ENCODE peak calls at places on chromosomes 16 and 17, in ten cellular contexts. Z, N, P, S, R, D, V, Y, J and T are unnamed samples.

GRCh38 chr17:73646409-73647305 is 2.4 kb upstream of the SDK2 start:
- DNase-seq in Z (no peak), N (peak; percentile 12), P (no peak), S (no peak), R (peak; percentile 49), D (peak; percentile 70), V (no peak), Y (no peak), J (peak; percentile 69), T (peak; percentile 25)

GRCh38 chr17:45147102-45147580 is 1.1 kb upstream of the HEXIM1 start:
- DNase-seq in Z (peak; percentile 40), N (peak; percentile 92), P (no peak), S (peak; percentile 75), R (peak; percentile 81), D (peak; percentile 95), V (no peak), Y (no peak), J (peak; percentile 87), T (peak; percentile 77)

GRCh38 chr17:28760987-28761562 is 17.3 kb downstream of the TRAF4 start:
- DNase-seq in Z (peak; percentile 57), N (peak; percentile 25), P (no peak), S (peak; percentile 63), R (no peak), D (no peak), V (no peak), Y (no peak), J (no peak), T (no peak)

GRCh38 chr16:30927789-30928378 is 4.5 kb downstream of the FBXL19 start:
- DNase-seq in Z (no peak), N (peak; percentile 63), P (no peak), S (peak; percentile 23), R (peak; percentile 58), D (peak; percentile 90), V (no peak), Y (peak; percentile 90), J (peak; percentile 66), T (peak; percentile 67)

GRCh38 chr17:73901661-73902415 is 257.6 kb upstream of the SDK2 start:
- DNase-seq in Z (no peak), N (no peak), P (no peak), S (no peak), R (peak; percentile 55), D (peak; percentile 86), V (no peak), Y (peak; percentile 33), J (peak; percentile 25), T (no peak)

GRCh38 chr17:37182786-37183185 is 193.0 kb upstream of the C17orf78 start:
- DNase-seq in Z (no peak), N (no peak), P (no peak), S (no peak), R (no peak), D (no peak), V (no peak), Y (no peak), J (no peak), T (no peak)

GRCh38 chr17:7982666-7983065 is 19.7 kb upstream of the GUCY2D start:
- DNase-seq in Z (peak; percentile 58), N (no peak), P (no peak), S (peak; percentile 49), R (no peak), D (peak; percentile 72), V (no peak), Y (no peak), J (no peak), T (no peak)

GRCh38 chr17:83192161-83192788 is 112.9 kb downstream of the METRNL start:
- DNase-seq in Z (peak; percentile 33), N (no peak), P (no peak), S (peak; percentile 50), R (no peak), D (peak; percentile 91), V (no peak), Y (peak; percentile 45), J (no peak), T (no peak)

GRCh38 chr17:76142044-76143041 is 1.3 kb upstream of the FOXJ1 start:
- DNase-seq in Z (no peak), N (no peak), P (no peak), S (no peak), R (no peak), D (no peak), V (no peak), Y (no peak), J (no peak), T (no peak)

GRCh38 chr16:87490091-87490798 is 2.6 kb downstream of the ZCCHC14 start:
- DNase-seq in Z (no peak), N (no peak), P (no peak), S (peak; percentile 39), R (no peak), D (no peak), V (no peak), Y (peak; percentile 28), J (no peak), T (no peak)

GRCh38 chr17:41223821-41224220 is 2.6 kb upstream of the KRTAP9-2 start:
- DNase-seq in Z (no peak), N (no peak), P (no peak), S (no peak), R (no peak), D (no peak), V (no peak), Y (no peak), J (no peak), T (no peak)

GRCh38 chr16:12833939-12834338 is 30.3 kb upstream of the CPPED1 start:
- DNase-seq in Z (peak; percentile 20), N (no peak), P (no peak), S (no peak), R (no peak), D (no peak), V (no peak), Y (no peak), J (no peak), T (no peak)

GRCh38 chr17:1588781-1589585 is 26.4 kb upstream of the PITPNA start:
- DNase-seq in Z (no peak), N (no peak), P (no peak), S (peak; percentile 50), R (no peak), D (no peak), V (no peak), Y (no peak), J (no peak), T (peak; percentile 19)

GRCh38 chr17:57242148-57242547 is 14.2 kb upstream of the MSI2 start:
- DNase-seq in Z (no peak), N (no peak), P (no peak), S (no peak), R (no peak), D (no peak), V (no peak), Y (peak; percentile 67), J (no peak), T (no peak)

GRCh38 chr17:31564883-31565297 is 173.4 kb downstream of the RAB11FIP4 start:
- DNase-seq in Z (no peak), N (no peak), P (no peak), S (no peak), R (no peak), D (no peak), V (no peak), Y (no peak), J (no peak), T (no peak)

DNA sequence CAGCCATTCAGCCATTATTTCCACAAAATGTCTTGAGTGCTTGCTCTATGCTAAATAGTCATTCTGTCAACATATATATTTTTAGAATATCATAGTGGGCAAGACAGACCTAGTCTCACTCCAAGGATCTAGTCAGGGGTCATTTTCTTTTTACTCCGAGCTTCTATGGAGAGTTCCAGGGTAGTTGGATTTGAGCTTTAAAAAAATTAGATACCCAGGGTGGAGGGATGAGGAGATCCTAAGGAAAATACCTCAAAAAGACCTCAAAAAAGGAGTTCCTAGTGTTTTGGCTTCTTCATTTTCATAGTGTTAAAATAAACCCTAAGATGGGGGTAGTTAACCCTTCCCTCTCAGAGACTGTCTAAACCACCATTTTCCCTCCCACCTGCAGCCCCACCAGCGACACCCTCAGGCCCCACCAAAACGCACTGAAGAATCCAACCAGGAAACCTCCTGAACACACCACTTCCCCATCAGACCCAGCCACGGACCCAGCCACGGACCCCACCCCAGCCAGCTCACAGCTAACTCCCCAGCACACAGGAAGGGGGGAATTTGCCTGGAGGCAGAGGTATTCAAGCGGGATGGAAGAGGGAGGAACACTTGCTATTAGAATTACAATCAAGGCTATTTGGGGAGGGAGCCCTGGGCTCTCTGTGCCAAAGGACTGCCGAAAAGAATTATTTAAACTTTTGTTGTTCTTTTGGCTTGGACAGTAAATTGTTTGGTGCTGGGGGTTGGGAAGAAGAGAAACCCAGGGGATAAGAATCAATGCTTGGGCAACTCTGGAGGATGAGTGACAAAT is 2.2 kb downstream of the ETV4 start:
- DNase-seq in Z (no peak), N (no peak), P (no peak), S (no peak), R (no peak), D (no peak), V (no peak), Y (no peak), J (no peak), T (no peak)
- TF ChIP-seq CTCF in Z (no peak), N (no peak), P (no peak), S (no peak), R (no peak), D (no peak), V (no peak), Y (no peak), J (peak; percentile 21), T (no peak)

GRCh38 chr17:68533887-68534700 is 21.9 kb downstream of the PRKAR1A start:
- DNase-seq in Z (peak; percentile 15), N (peak; percentile 20), P (peak; percentile 55), S (peak; percentile 90), R (no peak), D (no peak), V (no peak), Y (no peak), J (peak; percentile 28), T (no peak)
- TF ChIP-seq CTCF in Z (peak; percentile 77), N (no peak), P (peak; percentile 50), S (peak; percentile 53), R (peak; percentile 37), D (no peak), V (no peak), Y (peak; percentile 52), J (peak; percentile 85), T (no peak)

DNA sequence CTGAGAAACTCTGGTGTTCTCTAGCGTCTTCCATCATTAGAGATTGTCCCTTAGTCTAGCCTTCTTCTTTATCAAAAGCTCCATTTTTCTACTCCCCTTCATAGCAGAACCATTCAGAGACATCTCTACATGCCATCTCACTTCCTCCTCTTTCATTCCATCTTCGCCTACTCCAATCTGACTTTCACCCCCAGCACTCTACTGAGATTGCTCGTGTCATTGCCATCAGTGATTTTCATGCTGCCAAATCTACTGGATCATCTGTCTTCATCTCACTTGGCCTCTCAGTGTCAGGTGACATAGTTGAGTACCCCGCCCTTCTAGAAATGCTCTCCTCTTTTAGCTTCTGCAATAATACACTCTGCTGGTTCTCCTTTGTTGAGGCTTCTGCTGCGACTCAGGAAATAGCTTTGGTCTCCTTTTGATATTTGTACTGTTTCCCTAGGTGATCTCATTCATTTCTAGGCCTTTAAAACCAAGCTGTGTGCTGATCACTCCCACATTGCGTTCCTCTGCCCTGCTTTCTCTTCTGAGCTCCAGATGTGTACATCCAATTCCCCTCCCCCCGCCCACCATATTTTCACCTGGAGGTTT is 119.1 kb downstream of the FTO start:
- DNase-seq in Z (peak; percentile 6), N (peak; percentile 61), P (no peak), S (peak; percentile 14), R (peak; percentile 17), D (no peak), V (no peak), Y (no peak), J (peak; percentile 1), T (peak; percentile 29)
- TF ChIP-seq CTCF in Z (no peak), N (no peak), P (no peak), S (no peak), R (no peak), D (no peak), V (no peak), Y (no peak), J (no peak), T (no peak)

GRCh38 chr17:81345211-81346089 is 49.8 kb upstream of the BAHCC1 start:
- DNase-seq in Z (peak; percentile 93), N (peak; percentile 92), P (peak; percentile 80), S (peak; percentile 88), R (peak; percentile 78), D (peak; percentile 98), V (peak; percentile 56), Y (peak; percentile 63), J (peak; percentile 72), T (peak; percentile 94)
- TF ChIP-seq CTCF in Z (peak; percentile 63), N (peak; percentile 10), P (peak; percentile 7), S (peak; percentile 36), R (no peak), D (no peak), V (no peak), Y (no peak), J (no peak), T (no peak)